ENCODE peak calls at places on chromosome 20, in six cellular contexts. W is IMR-90, G is neuronal stem cell, S is H9, E is H1, J is mesenchymal stem cell. U is an unnamed sample.
A peak's percentile ranks its signal among the peaks of the same experiment; 100 is the strongest.

GRCh38 chr20:33796263-33796906 is 14.8 kb upstream of the CHMP4B start:
- DNase-seq in W (no peak), S (no peak), G (no peak), E (no peak), J (no peak), U (no peak)

GRCh38 chr20:46695888-46696287 is 6.6 kb upstream of the TP53RK start:
- DNase-seq in G (no peak), E (no peak), W (peak; percentile 69), J (peak; percentile 91), S (no peak), U (no peak)

GRCh38 chr20:46088409-46089075 is 1.2 kb downstream of the NCOA5 start:
- DNase-seq in W (peak; percentile 8), G (no peak), E (no peak), J (peak; percentile 45), S (no peak), U (no peak)

GRCh38 chr20:38304845-38305447 is 990 bp downstream of the BPI start:
- DNase-seq in E (peak; percentile 10), S (peak; percentile 71), J (peak; percentile 39), G (no peak), W (peak; percentile 38), U (peak; percentile 53)

GRCh38 chr20:1426231-1426849 is 33.5 kb upstream of the FKBP1A start:
- DNase-seq in S (no peak), G (no peak), E (no peak), J (no peak), W (no peak), U (no peak)

GRCh38 chr20:13105864-13106457 is 97.2 kb downstream of the SPTLC3 start:
- DNase-seq in S (no peak), E (no peak), J (peak; percentile 43), G (no peak), W (peak; percentile 38), U (peak; percentile 29)

GRCh38 chr20:19317240-19318069 is 105.0 kb downstream of the SLC24A3 start:
- DNase-seq in G (no peak), J (no peak), W (no peak), E (no peak), S (no peak), U (peak; percentile 19)

GRCh38 chr20:47998736-47999135 is 213.5 kb upstream of the SULF2 start:
- DNase-seq in S (no peak), J (no peak), W (no peak), E (no peak), G (peak; percentile 45), U (peak; percentile 83)

GRCh38 chr20:58652606-58653303 is 1.7 kb downstream of the STX16 start:
- DNase-seq in G (no peak), J (peak; percentile 41), W (no peak), S (no peak), E (no peak), U (no peak)

GRCh38 chr20:23928353-23928752 is 48.8 kb upstream of the CST5 start:
- DNase-seq in E (no peak), J (no peak), S (no peak), G (no peak), W (no peak), U (no peak)
- H2BK15ac ChIP-seq in E (no peak overlapping the region), J (no peak overlapping the region), S (no peak overlapping the region), G (no peak overlapping the region), W (no peak overlapping the region), U (no peak overlapping the region)

DNA sequence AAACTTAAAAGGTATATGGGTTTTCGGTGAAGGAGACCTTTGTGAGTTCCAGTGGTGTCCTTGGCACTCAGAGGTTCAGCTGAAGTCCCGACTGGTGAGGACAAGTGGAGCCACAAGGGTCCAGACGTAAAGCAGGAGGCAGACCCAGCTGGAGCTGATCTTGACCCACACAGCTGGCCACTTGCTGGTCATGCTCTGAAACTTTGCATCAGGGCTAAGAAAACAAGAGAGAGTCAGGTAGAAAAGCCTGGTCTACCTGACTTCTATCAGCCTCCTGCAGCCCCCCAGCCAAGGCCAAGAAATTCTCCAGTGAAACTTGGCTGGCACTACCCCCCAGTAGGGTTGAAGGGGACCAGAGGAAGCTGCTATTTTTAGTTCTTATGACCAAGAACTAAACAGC is 21.6 kb downstream of the SERINC3 start:
- DNase-seq in J (no peak), E (no peak), S (no peak), G (no peak), W (no peak), U (no peak)
- H2BK15ac ChIP-seq in J (no peak overlapping the region), E (no peak overlapping the region), S (no peak overlapping the region), G (no peak overlapping the region), W (no peak overlapping the region), U (no peak overlapping the region)

GRCh38 chr20:3314391-3314790 is 75.4 kb upstream of the SLC4A11 start:
- DNase-seq in J (no peak), W (no peak), G (no peak), E (no peak), S (no peak), U (peak; percentile 17)
- H2BK15ac ChIP-seq in J (no peak overlapping the region), W (no peak overlapping the region), G (no peak overlapping the region), E (no peak overlapping the region), S (no peak overlapping the region), U (no peak overlapping the region)

DNA sequence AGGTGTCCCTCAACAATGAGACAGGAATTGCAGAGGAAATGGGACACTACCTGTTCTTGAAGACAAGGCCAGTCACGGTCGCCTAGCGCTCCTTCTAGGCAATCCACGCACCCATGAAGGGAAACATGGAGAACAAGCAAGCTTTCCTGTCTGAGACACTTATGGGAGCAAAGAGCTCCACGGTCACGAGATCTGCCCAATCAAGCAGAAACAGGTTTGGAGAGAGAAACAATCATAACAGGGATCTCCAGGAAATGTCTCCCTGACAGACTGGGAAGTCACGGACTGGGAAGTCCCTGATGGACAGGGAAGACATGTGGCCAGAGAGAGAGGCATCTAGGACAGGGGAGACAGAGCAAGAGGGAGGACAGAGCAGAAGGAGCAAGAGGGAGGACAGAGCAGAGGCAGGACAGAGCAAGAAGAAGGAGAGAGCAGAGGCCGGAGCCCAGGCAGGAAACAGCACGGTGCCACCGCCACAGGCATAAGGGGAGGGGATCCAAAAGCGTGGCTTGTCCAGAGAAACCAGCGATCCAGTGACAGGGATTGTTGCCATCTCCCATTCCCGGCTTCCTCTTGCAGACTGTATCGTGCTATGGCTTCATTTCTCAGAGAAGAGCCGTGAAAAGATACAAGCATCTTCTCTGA is 167.8 kb upstream of the ZNF337 start:
- DNase-seq in E (no peak), S (no peak), W (no peak), G (no peak), J (no peak), U (no peak)
- H2BK15ac ChIP-seq in E (no peak overlapping the region), S (no peak overlapping the region), W (no peak overlapping the region), G (no peak overlapping the region), J (no peak overlapping the region), U (no peak overlapping the region)

GRCh38 chr20:3902041-3902440 is 12.9 kb downstream of the PANK2 start:
- DNase-seq in S (no peak), E (no peak), J (no peak), G (no peak), W (no peak), U (no peak)
- H2BK15ac ChIP-seq in S (no peak overlapping the region), E (no peak overlapping the region), J (no peak overlapping the region), G (no peak overlapping the region), W (no peak overlapping the region), U (no peak overlapping the region)

GRCh38 chr20:53786445-53787267 is 193.0 kb upstream of the ZNF217 start:
- DNase-seq in E (no peak), J (no peak), W (no peak), S (no peak), G (no peak), U (peak; percentile 27)
- H2BK15ac ChIP-seq in E (peak overlapping the region; percentile 66), J (no peak overlapping the region), W (peak overlapping the region; percentile 66), S (no peak overlapping the region), G (no peak overlapping the region), U (no peak overlapping the region)

GRCh38 chr20:49283703-49284625 is 6.1 kb upstream of the ZNFX1 start:
- DNase-seq in S (no peak), J (peak; percentile 14), W (no peak), E (no peak), G (no peak), U (peak; percentile 54)
- H2BK15ac ChIP-seq in S (no peak overlapping the region), J (no peak overlapping the region), W (no peak overlapping the region), E (no peak overlapping the region), G (no peak overlapping the region), U (no peak overlapping the region)

GRCh38 chr20:52665441-52665840 is 306.7 kb upstream of the TSHZ2 start:
- DNase-seq in W (no peak), S (no peak), G (no peak), J (no peak), E (no peak), U (no peak)
- H2BK15ac ChIP-seq in W (no peak overlapping the region), S (no peak overlapping the region), G (no peak overlapping the region), J (no peak overlapping the region), E (no peak overlapping the region), U (no peak overlapping the region)

U was measured in mesendoderm.